ENCODE peak calls at places on chromosome 15, in nine cellular contexts. N, S, U, C, L, K, H, F and P are unnamed samples.
A peak's percentile ranks its signal among the peaks of the same experiment; 100 is the strongest.

GRCh38 chr15:68000754-68001153 is 53.4 kb upstream of the PIAS1 start:
- DNase-seq in N (no peak), S (no peak), U (no peak), C (no peak), L (no peak), K (no peak), H (no peak), F (no peak), P (no peak)

GRCh38 chr15:42056934-42057743 is 36.3 kb upstream of the PLA2G4E start:
- DNase-seq in N (peak; percentile 57), S (peak; percentile 90), U (no peak), C (peak; percentile 92), L (peak; percentile 88), K (peak; percentile 31), H (peak; percentile 72), F (peak; percentile 99), P (peak; percentile 67)

GRCh38 chr15:89002281-89002761 is 85.9 kb upstream of the ABHD2 start:
- DNase-seq in N (no peak), S (no peak), U (peak; percentile 66), C (peak; percentile 72), L (peak; percentile 65), K (no peak), H (no peak), F (peak; percentile 55), P (no peak)

GRCh38 chr15:51403072-51403878 is 61.8 kb downstream of the GLDN start:
- DNase-seq in N (no peak), S (peak; percentile 26), U (peak; percentile 8), C (no peak), L (no peak), K (no peak), H (no peak), F (peak; percentile 76), P (no peak)

GRCh38 chr15:88913017-88913849 is at the start of gene MFGE8:
- DNase-seq in N (peak; percentile 83), S (no peak), U (no peak), C (peak; percentile 90), L (peak; percentile 85), K (peak; percentile 58), H (no peak), F (peak; percentile 52), P (peak; percentile 76)

GRCh38 chr15:30922469-30923311 is 19.0 kb downstream of the FAN1 start:
- DNase-seq in N (no peak), S (no peak), U (no peak), C (no peak), L (no peak), K (no peak), H (peak; percentile 93), F (peak; percentile 48), P (peak; percentile 79)

GRCh38 chr15:50880651-50881114 is 27.8 kb upstream of the AP4E1 start:
- DNase-seq in N (no peak), S (no peak), U (peak; percentile 43), C (no peak), L (no peak), K (no peak), H (no peak), F (peak; percentile 15), P (no peak)

GRCh38 chr15:77414781-77415442 is 5.0 kb downstream of the PEAK1 start:
- DNase-seq in N (no peak), S (no peak), U (no peak), C (no peak), L (no peak), K (no peak), H (no peak), F (no peak), P (no peak)

GRCh38 chr15:30929064-30929669 is 25.5 kb downstream of the FAN1 start:
- DNase-seq in N (no peak), S (no peak), U (no peak), C (no peak), L (no peak), K (no peak), H (no peak), F (no peak), P (no peak)

GRCh38 chr15:82999426-82999825 is 12.0 kb downstream of the C15orf40 start:
- DNase-seq in N (no peak), S (no peak), U (no peak), C (no peak), L (no peak), K (no peak), H (no peak), F (no peak), P (no peak)

GRCh38 chr15:94411279-94411678 is 179.9 kb downstream of the MCTP2 start:
- DNase-seq in N (no peak), S (no peak), U (no peak), C (no peak), L (no peak), K (no peak), H (no peak), F (no peak), P (no peak)

GRCh38 chr15:71517751-71518150 is 292.6 kb upstream of the NR2E3 start:
- DNase-seq in N (no peak), S (no peak), U (no peak), C (no peak), L (no peak), K (no peak), H (no peak), F (no peak), P (no peak)

GRCh38 chr15:71515375-71516186 is 294.8 kb upstream of the NR2E3 start:
- DNase-seq in N (no peak), S (no peak), U (no peak), C (no peak), L (no peak), K (no peak), H (no peak), F (no peak), P (no peak)

GRCh38 chr15:71518661-71519060 is 291.7 kb upstream of the NR2E3 start:
- DNase-seq in N (no peak), S (no peak), U (no peak), C (no peak), L (no peak), K (no peak), H (no peak), F (no peak), P (no peak)
- H3K27me3 ChIP-seq in N (no peaks in the 10 kb centered on the region), S (no peaks in the 10 kb centered on the region), U (no peaks in the 10 kb centered on the region), C (no peaks in the 10 kb centered on the region), L (no peaks in the 10 kb centered on the region), K (no peaks in the 10 kb centered on the region), H (no peaks in the 10 kb centered on the region), F (no peaks in the 10 kb centered on the region), P (no peaks in the 10 kb centered on the region)

GRCh38 chr15:96344120-96344705 is 13.7 kb downstream of the NR2F2 start:
- DNase-seq in N (no peak), S (no peak), U (no peak), C (no peak), L (no peak), K (no peak), H (no peak), F (no peak), P (no peak)
- H3K27me3 ChIP-seq in N (no peaks in the 10 kb centered on the region), S (no peaks in the 10 kb centered on the region), U (no peaks in the 10 kb centered on the region), C (peaks cover 20% of the 10 kb centered on the region), L (peaks cover 95% of the 10 kb centered on the region), K (no peaks in the 10 kb centered on the region), H (peaks cover 18% of the 10 kb centered on the region), F (no peaks in the 10 kb centered on the region), P (peaks cover 88% of the 10 kb centered on the region)

GRCh38 chr15:73368301-73369072 is at the start of gene HCN4:
- DNase-seq in N (no peak), S (no peak), U (no peak), C (no peak), L (peak; percentile 39), K (no peak), H (no peak), F (no peak), P (peak; percentile 84)

GRCh38 chr15:73370151-73370550 is 1.4 kb upstream of the HCN4 start:
- DNase-seq in N (no peak), S (no peak), U (no peak), C (no peak), L (no peak), K (no peak), H (no peak), F (no peak), P (no peak)

GRCh38 chr15:73366766-73367623 is 1.8 kb downstream of the HCN4 start:
- DNase-seq in N (no peak), S (no peak), U (no peak), C (no peak), L (peak; percentile 49), K (no peak), H (no peak), F (no peak), P (no peak)

GRCh38 chr15:73367624-73368300 is 996 bp downstream of the HCN4 start:
- DNase-seq in N (no peak), S (no peak), U (no peak), C (no peak), L (no peak), K (no peak), H (no peak), F (no peak), P (no peak)

GRCh38 chr15:73369073-73369694 is 426 bp upstream of the HCN4 start:
- DNase-seq in N (no peak), S (no peak), U (no peak), C (no peak), L (no peak), K (no peak), H (no peak), F (no peak), P (no peak)
- H3K27me3 ChIP-seq in N (peaks cover 92% of the 10 kb centered on the region), S (peaks cover 13% of the 10 kb centered on the region), U (peaks cover 54% of the 10 kb centered on the region), C (peaks cover 74% of the 10 kb centered on the region), L (peaks cover 61% of the 10 kb centered on the region), K (peaks cover 24% of the 10 kb centered on the region), H (peaks cover 6% of the 10 kb centered on the region), F (peaks cover 80% of the 10 kb centered on the region), P (peaks cover 38% of the 10 kb centered on the region)

GRCh38 chr15:101328001-101328400 is 33.0 kb upstream of the SNRPA1 start:
- DNase-seq in N (no peak), S (no peak), U (no peak), C (peak; percentile 46), L (no peak), K (no peak), H (no peak), F (no peak), P (no peak)
- H3K27me3 ChIP-seq in N (peaks cover 6% of the 10 kb centered on the region), S (no peaks in the 10 kb centered on the region), U (peaks cover 4% of the 10 kb centered on the region), C (no peaks in the 10 kb centered on the region), L (peaks cover 3% of the 10 kb centered on the region), K (no peaks in the 10 kb centered on the region), H (no peaks in the 10 kb centered on the region), F (peaks cover 40% of the 10 kb centered on the region), P (no peaks in the 10 kb centered on the region)